ENCODE peak calls at places on chromosomes 6 and 20, in nine cellular contexts. One of them, this sample, is unnamed.

GRCh38 chr6:142568857-142569597 is 267.2 kb downstream of the ADGRG6 start:
- DNase-seq in GM12891: no peak
- DNase-seq in suprapubic skin: no peak
- DNase-seq in SK-N-MC: no peak
- DNase-seq in HL-60: no peak
- DNase-seq in H1: no peak
- DNase-seq in HepG2: no peak
- DNase-seq in spleen: no peak
- DNase-seq in stomach: no peak
- DNase-seq in this sample: no peak

GRCh38 chr6:131924881-131925474 is 26.2 kb downstream of the CCN2 start:
- DNase-seq in GM12891: no peak
- DNase-seq in suprapubic skin: no peak
- DNase-seq in SK-N-MC: no peak
- DNase-seq in HL-60: no peak
- DNase-seq in H1: no peak
- DNase-seq in HepG2: peak
- DNase-seq in spleen: no peak
- DNase-seq in stomach: no peak
- DNase-seq in this sample: no peak

GRCh38 chr6:81376745-81377144 is 375.7 kb downstream of the TENT5A start:
- DNase-seq in GM12891: no peak
- DNase-seq in suprapubic skin: no peak
- DNase-seq in SK-N-MC: no peak
- DNase-seq in HL-60: no peak
- DNase-seq in H1: no peak
- DNase-seq in HepG2: no peak
- DNase-seq in spleen: no peak
- DNase-seq in stomach: no peak
- DNase-seq in this sample: no peak

GRCh38 chr6:106446287-106446885 is 85.9 kb downstream of the CRYBG1 start:
- DNase-seq in GM12891: no peak
- DNase-seq in suprapubic skin: no peak
- DNase-seq in SK-N-MC: no peak
- DNase-seq in HL-60: no peak
- DNase-seq in H1: no peak
- DNase-seq in HepG2: no peak
- DNase-seq in spleen: no peak
- DNase-seq in stomach: no peak
- DNase-seq in this sample: no peak

GRCh38 chr6:112216699-112217551 is 37.4 kb downstream of the LAMA4 start:
- DNase-seq in GM12891: no peak
- DNase-seq in suprapubic skin: no peak
- DNase-seq in SK-N-MC: no peak
- DNase-seq in HL-60: no peak
- DNase-seq in H1: no peak
- DNase-seq in HepG2: no peak
- DNase-seq in spleen: no peak
- DNase-seq in stomach: no peak
- DNase-seq in this sample: no peak

GRCh38 chr20:24469116-24470030 is at the start of gene SYNDIG1:
- DNase-seq in GM12891: no peak
- DNase-seq in suprapubic skin: no peak
- DNase-seq in SK-N-MC: no peak
- DNase-seq in HL-60: no peak
- DNase-seq in H1: no peak
- DNase-seq in HepG2: no peak
- DNase-seq in spleen: no peak
- DNase-seq in stomach: no peak
- DNase-seq in this sample: no peak

GRCh38 chr6:14231546-14232280 is 114.1 kb downstream of the CD83 start:
- DNase-seq in GM12891: no peak
- DNase-seq in suprapubic skin: no peak
- DNase-seq in SK-N-MC: no peak
- DNase-seq in HL-60: no peak
- DNase-seq in H1: no peak
- DNase-seq in HepG2: no peak
- DNase-seq in spleen: no peak
- DNase-seq in stomach: no peak
- DNase-seq in this sample: no peak

GRCh38 chr6:49416195-49416594 is 46.9 kb downstream of the MMUT start:
- DNase-seq in GM12891: no peak
- DNase-seq in suprapubic skin: no peak
- DNase-seq in SK-N-MC: no peak
- DNase-seq in HL-60: no peak
- DNase-seq in H1: no peak
- DNase-seq in HepG2: no peak
- DNase-seq in spleen: no peak
- DNase-seq in stomach: no peak
- DNase-seq in this sample: no peak

GRCh38 chr6:114785235-114786127 is 442.7 kb upstream of the HS3ST5 start:
- DNase-seq in GM12891: no peak
- DNase-seq in suprapubic skin: no peak
- DNase-seq in SK-N-MC: no peak
- DNase-seq in HL-60: no peak
- DNase-seq in H1: no peak
- DNase-seq in HepG2: no peak
- DNase-seq in spleen: no peak
- DNase-seq in stomach: no peak
- DNase-seq in this sample: no peak

GRCh38 chr6:93073811-93074210 is 345.5 kb downstream of the EPHA7 start:
- DNase-seq in GM12891: no peak
- DNase-seq in suprapubic skin: no peak
- DNase-seq in SK-N-MC: no peak
- DNase-seq in HL-60: no peak
- DNase-seq in H1: no peak
- DNase-seq in HepG2: no peak
- DNase-seq in spleen: no peak
- DNase-seq in stomach: no peak
- DNase-seq in this sample: no peak

GRCh38 chr20:51036827-51037229 is 13.9 kb upstream of the KCNG1 start:
- DNase-seq in GM12891: no peak
- DNase-seq in suprapubic skin: no peak
- DNase-seq in SK-N-MC: no peak
- DNase-seq in HL-60: peak
- DNase-seq in H1: no peak
- DNase-seq in HepG2: no peak
- DNase-seq in spleen: peak
- DNase-seq in stomach: no peak
- DNase-seq in this sample: no peak

GRCh38 chr20:13863244-13863643 is 78.4 kb downstream of the NDUFAF5 start:
- DNase-seq in GM12891: no peak
- DNase-seq in suprapubic skin: no peak
- DNase-seq in SK-N-MC: no peak
- DNase-seq in HL-60: no peak
- DNase-seq in H1: no peak
- DNase-seq in HepG2: no peak
- DNase-seq in spleen: no peak
- DNase-seq in stomach: no peak
- DNase-seq in this sample: no peak

GRCh38 chr20:32332614-32333013 is 25.5 kb upstream of the ASXL1 start:
- DNase-seq in GM12891: no peak
- DNase-seq in suprapubic skin: no peak
- DNase-seq in SK-N-MC: no peak
- DNase-seq in HL-60: no peak
- DNase-seq in H1: no peak
- DNase-seq in HepG2: no peak
- DNase-seq in spleen: no peak
- DNase-seq in stomach: peak
- DNase-seq in this sample: no peak

GRCh38 chr6:134870677-134871498 is 79.0 kb downstream of the ALDH8A1 start:
- DNase-seq in GM12891: peak
- DNase-seq in suprapubic skin: no peak
- DNase-seq in SK-N-MC: no peak
- DNase-seq in HL-60: no peak
- DNase-seq in H1: no peak
- DNase-seq in HepG2: no peak
- DNase-seq in spleen: no peak
- DNase-seq in stomach: no peak
- DNase-seq in this sample: no peak

GRCh38 chr6:30020629-30021028 is 40.4 kb upstream of the POLR1H start:
- DNase-seq in GM12891: no peak
- DNase-seq in suprapubic skin: no peak
- DNase-seq in SK-N-MC: no peak
- DNase-seq in HL-60: no peak
- DNase-seq in H1: no peak
- DNase-seq in HepG2: no peak
- DNase-seq in spleen: no peak
- DNase-seq in stomach: no peak
- DNase-seq in this sample: no peak

GRCh38 chr20:10201321-10201870 is 17.2 kb upstream of the SNAP25 start:
- DNase-seq in GM12891: no peak
- DNase-seq in suprapubic skin: no peak
- DNase-seq in SK-N-MC: no peak
- DNase-seq in HL-60: no peak
- DNase-seq in H1: no peak
- DNase-seq in HepG2: no peak
- DNase-seq in spleen: no peak
- DNase-seq in stomach: no peak
- DNase-seq in this sample: no peak

GRCh38 chr20:19934792-19935491 is 82.2 kb upstream of the NAA20 start:
- DNase-seq in GM12891: no peak
- DNase-seq in suprapubic skin: no peak
- DNase-seq in SK-N-MC: peak
- DNase-seq in HL-60: no peak
- DNase-seq in H1: no peak
- DNase-seq in HepG2: no peak
- DNase-seq in spleen: no peak
- DNase-seq in stomach: peak
- DNase-seq in this sample: no peak

DNA sequence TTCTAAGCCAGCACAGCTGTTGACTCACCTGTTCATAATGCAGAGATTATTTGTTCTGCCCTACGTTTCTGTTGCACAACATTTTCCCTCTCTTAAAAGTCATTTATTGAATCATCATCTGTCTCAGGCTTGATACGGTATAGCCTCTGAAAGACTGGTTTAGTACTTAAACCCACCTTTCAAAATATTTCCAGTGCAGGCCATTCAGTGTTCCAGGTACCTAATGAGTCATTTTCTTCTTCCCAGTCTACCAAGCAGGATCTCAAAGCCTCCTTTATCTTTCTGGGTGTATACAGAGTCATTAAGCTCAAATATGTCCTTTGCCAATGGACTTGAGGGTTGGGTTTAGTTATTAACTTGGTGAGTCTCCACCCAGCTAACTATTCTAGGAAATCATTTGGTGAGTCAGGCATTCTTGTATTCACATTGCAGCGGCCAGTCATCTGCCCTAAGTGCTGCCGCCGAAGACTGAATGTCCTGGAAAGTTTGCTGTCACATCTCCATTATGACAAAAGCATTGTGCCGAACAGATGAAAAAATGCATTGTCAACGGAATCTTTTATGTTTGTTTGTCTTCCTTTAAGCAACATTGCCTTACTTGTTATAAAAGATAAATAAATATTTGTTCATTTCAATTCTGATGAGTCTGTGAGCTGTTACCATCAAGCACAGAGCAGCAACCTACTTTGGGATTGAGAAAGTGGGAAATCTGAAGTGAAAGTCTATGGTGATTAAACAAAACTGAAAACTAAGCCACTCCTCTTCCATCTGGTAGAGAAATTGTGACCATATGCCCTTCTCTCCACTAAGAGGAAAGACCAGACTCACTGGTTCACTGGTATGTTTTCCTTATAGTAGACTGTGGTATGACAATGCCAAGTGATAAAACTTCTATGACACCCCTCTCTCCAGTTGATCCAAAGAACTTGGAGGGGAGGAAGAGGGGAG is 14.3 kb upstream of the FAM135A start:
- DNase-seq in GM12891: no peak
- DNase-seq in suprapubic skin: no peak
- DNase-seq in SK-N-MC: no peak
- DNase-seq in HL-60: no peak
- DNase-seq in H1: no peak
- DNase-seq in HepG2: peak
- DNase-seq in spleen: no peak
- DNase-seq in stomach: peak
- DNase-seq in this sample: no peak
- TF ChIP-seq POLR2AphosphoS5 in GM12891: no peak
- TF ChIP-seq POLR2AphosphoS5 in suprapubic skin: peak
- TF ChIP-seq POLR2AphosphoS5 in SK-N-MC: no peak
- TF ChIP-seq POLR2AphosphoS5 in HL-60: no peak
- TF ChIP-seq POLR2AphosphoS5 in H1: no peak
- TF ChIP-seq POLR2AphosphoS5 in HepG2: peak
- TF ChIP-seq POLR2AphosphoS5 in spleen: no peak
- TF ChIP-seq POLR2AphosphoS5 in stomach: no peak
- TF ChIP-seq POLR2AphosphoS5 in this sample: peak

DNA sequence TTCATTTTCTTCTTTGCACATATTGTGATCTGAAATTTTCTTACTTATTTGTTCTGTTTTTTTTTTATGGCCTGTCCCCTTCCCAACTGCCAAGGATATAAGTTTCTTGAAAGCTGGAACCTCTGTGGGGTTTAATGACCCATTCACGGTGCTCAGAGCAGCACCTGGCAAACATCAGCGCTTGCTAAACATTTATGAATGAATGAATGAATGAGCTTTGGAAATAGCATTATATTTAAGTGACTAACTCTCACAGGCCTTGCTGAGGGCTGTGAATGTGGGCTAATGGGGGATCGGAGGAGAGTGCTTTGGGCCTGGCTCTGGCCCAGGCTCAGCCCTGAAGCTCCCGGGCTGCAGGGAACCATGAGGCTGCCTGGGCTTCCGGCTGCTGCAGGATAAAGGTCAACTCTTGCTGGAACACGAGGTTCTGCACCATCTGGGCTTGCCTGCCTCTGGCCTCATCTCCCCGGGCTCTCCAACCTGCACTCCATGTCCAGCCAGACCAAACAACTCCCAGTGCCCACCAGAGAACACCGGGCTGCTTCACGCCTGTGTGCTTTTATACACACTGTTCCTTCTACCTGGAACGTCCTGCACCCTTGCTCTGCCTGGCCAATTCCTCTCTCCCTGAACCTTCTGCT is 14.6 kb upstream of the ARMC12 start:
- DNase-seq in GM12891: no peak
- DNase-seq in suprapubic skin: no peak
- DNase-seq in SK-N-MC: no peak
- DNase-seq in HL-60: no peak
- DNase-seq in H1: no peak
- DNase-seq in HepG2: no peak
- DNase-seq in spleen: no peak
- DNase-seq in stomach: peak
- DNase-seq in this sample: no peak
- TF ChIP-seq POLR2AphosphoS5 in GM12891: no peak
- TF ChIP-seq POLR2AphosphoS5 in suprapubic skin: no peak
- TF ChIP-seq POLR2AphosphoS5 in SK-N-MC: no peak
- TF ChIP-seq POLR2AphosphoS5 in HL-60: no peak
- TF ChIP-seq POLR2AphosphoS5 in H1: no peak
- TF ChIP-seq POLR2AphosphoS5 in HepG2: no peak
- TF ChIP-seq POLR2AphosphoS5 in spleen: peak
- TF ChIP-seq POLR2AphosphoS5 in stomach: no peak
- TF ChIP-seq POLR2AphosphoS5 in this sample: no peak

GRCh38 chr6:16432075-16433032 is 194.0 kb downstream of the GMPR start:
- DNase-seq in GM12891: no peak
- DNase-seq in suprapubic skin: no peak
- DNase-seq in SK-N-MC: peak
- DNase-seq in HL-60: no peak
- DNase-seq in H1: no peak
- DNase-seq in HepG2: no peak
- DNase-seq in spleen: no peak
- DNase-seq in stomach: peak
- DNase-seq in this sample: no peak
- TF ChIP-seq POLR2AphosphoS5 in GM12891: no peak
- TF ChIP-seq POLR2AphosphoS5 in suprapubic skin: no peak
- TF ChIP-seq POLR2AphosphoS5 in SK-N-MC: peak
- TF ChIP-seq POLR2AphosphoS5 in HL-60: no peak
- TF ChIP-seq POLR2AphosphoS5 in H1: no peak
- TF ChIP-seq POLR2AphosphoS5 in HepG2: no peak
- TF ChIP-seq POLR2AphosphoS5 in spleen: no peak
- TF ChIP-seq POLR2AphosphoS5 in stomach: no peak
- TF ChIP-seq POLR2AphosphoS5 in this sample: no peak

GRCh38 chr20:38805502-38805957 is at the start of gene PPP1R16B:
- DNase-seq in GM12891: peak
- DNase-seq in suprapubic skin: no peak
- DNase-seq in SK-N-MC: no peak
- DNase-seq in HL-60: no peak
- DNase-seq in H1: no peak
- DNase-seq in HepG2: no peak
- DNase-seq in spleen: peak
- DNase-seq in stomach: peak
- DNase-seq in this sample: no peak
- TF ChIP-seq POLR2AphosphoS5 in GM12891: peak
- TF ChIP-seq POLR2AphosphoS5 in suprapubic skin: no peak
- TF ChIP-seq POLR2AphosphoS5 in SK-N-MC: no peak
- TF ChIP-seq POLR2AphosphoS5 in HL-60: no peak
- TF ChIP-seq POLR2AphosphoS5 in H1: no peak
- TF ChIP-seq POLR2AphosphoS5 in HepG2: no peak
- TF ChIP-seq POLR2AphosphoS5 in spleen: peak
- TF ChIP-seq POLR2AphosphoS5 in stomach: no peak
- TF ChIP-seq POLR2AphosphoS5 in this sample: no peak